ENCODE peak calls at places on chromosomes 2 and 18, in ten cellular contexts. M is psoas muscle, B is pancreas, X is K562, Q is PC-3, I is IMR-90, U is lower lobe of right lung, Z is heart right ventricle, S is kidney, H is esophagus squamous epithelium. G is an unnamed sample. For H3K4me1, the result is how much of the 10 kb centered on the place peaks cover.

GRCh38 chr2:237262838-237263771 is 150.9 kb downstream of the COL6A3 start:
- DNase-seq in B (no peak), U (no peak), H (no peak), Q (peak), Z (no peak), S (no peak), X (no peak), I (peak), M (no peak), G (no peak)

GRCh38 chr2:224884188-224884587 is 158.1 kb downstream of the DOCK10 start:
- DNase-seq in U (no peak), S (no peak), X (no peak), H (no peak), M (no peak), Q (no peak), Z (no peak), B (no peak), I (peak), G (no peak)

GRCh38 chr2:42169869-42170465 is 814 bp downstream of the EML4 start:
- DNase-seq in Z (no peak), S (no peak), H (no peak), I (peak), B (no peak), Q (no peak), M (no peak), U (no peak), X (no peak), G (no peak)

GRCh38 chr2:232523682-232524597 is 2.0 kb upstream of the CHRND start:
- DNase-seq in H (no peak), I (peak), U (no peak), B (no peak), S (no peak), Q (peak), M (peak), X (peak), Z (no peak), G (peak)

GRCh38 chr2:41958775-41959174 is 89.0 kb upstream of the PKDCC start:
- DNase-seq in I (peak), H (no peak), M (no peak), B (no peak), Q (no peak), S (no peak), X (no peak), Z (no peak), U (no peak), G (no peak)

GRCh38 chr2:238101891-238102841 is 2.0 kb downstream of the ESPNL start:
- DNase-seq in I (no peak), Q (no peak), Z (no peak), X (no peak), M (peak), B (peak), U (peak), S (peak), H (no peak), G (peak)

GRCh38 chr2:133379159-133379558 is 189.1 kb downstream of the NCKAP5 start:
- DNase-seq in Z (no peak), S (no peak), Q (no peak), X (no peak), I (peak), B (no peak), U (no peak), M (no peak), H (no peak), G (no peak)

GRCh38 chr18:55863876-55864275 is 275.9 kb upstream of the TCF4 start:
- DNase-seq in U (no peak), B (no peak), I (peak), Z (no peak), Q (no peak), S (no peak), X (no peak), M (no peak), H (no peak), G (peak)

GRCh38 chr2:33015421-33016142 is 68.8 kb downstream of the LTBP1 start:
- DNase-seq in Z (no peak), M (no peak), S (no peak), H (no peak), X (no peak), U (no peak), I (peak), B (no peak), Q (peak), G (peak)

GRCh38 chr2:157895531-157895930 is 19.4 kb upstream of the ACVR1 start:
- DNase-seq in M (no peak), X (no peak), Q (peak), Z (no peak), U (no peak), B (no peak), S (no peak), H (no peak), I (peak), G (no peak)

GRCh38 chr2:96528680-96529375 is 7.7 kb upstream of the ARID5A start:
- DNase-seq in B (no peak), M (no peak), S (no peak), I (no peak), X (no peak), Q (no peak), H (no peak), Z (peak), U (no peak), G (no peak)

GRCh38 chr2:112813043-112813966 is 23.3 kb downstream of the IL1B start:
- DNase-seq in H (no peak), Q (no peak), X (peak), Z (no peak), S (no peak), I (no peak), U (no peak), M (no peak), B (no peak), G (no peak)

GRCh38 chr2:241304039-241304670 is 11.3 kb downstream of the HDLBP start:
- DNase-seq in M (no peak), U (no peak), X (no peak), I (no peak), H (no peak), B (no peak), Q (no peak), S (no peak), Z (no peak), G (no peak)

GRCh38 chr2:20576598-20577115 is 74.2 kb downstream of the HS1BP3 start:
- DNase-seq in S (peak), B (no peak), M (no peak), Z (no peak), Q (peak), H (no peak), U (no peak), X (no peak), I (no peak), G (no peak)

GRCh38 chr2:10137053-10137843 is 14.7 kb downstream of the RRM2 start:
- DNase-seq in H (no peak), S (no peak), I (no peak), U (no peak), M (no peak), X (peak), Q (no peak), B (no peak), Z (no peak), G (no peak)

GRCh38 chr2:98608962-98609604 is 694 bp downstream of the UNC50 start:
- DNase-seq in Q (peak), I (peak), X (peak), B (peak), U (no peak), H (no peak), M (no peak), Z (peak), S (peak), G (peak)

GRCh38 chr2:44866131-44866530 is 75.4 kb upstream of the SIX3 start:
- DNase-seq in I (no peak), S (no peak), Q (no peak), Z (no peak), H (no peak), U (no peak), M (no peak), X (no peak), B (no peak), G (no peak)

GRCh38 chr2:114550895-114551793 is 108.7 kb downstream of the DPP10 start:
- DNase-seq in Q (peak), I (peak), U (no peak), M (no peak), B (no peak), Z (peak), S (no peak), X (peak), H (no peak), G (peak)

GRCh38 chr2:99468155-99468554 is 21.7 kb downstream of the REV1 start:
- DNase-seq in I (no peak), U (no peak), B (no peak), Z (no peak), X (no peak), S (no peak), H (no peak), Q (no peak), M (no peak), G (no peak)

GRCh38 chr2:39499336-39499735 is 62.3 kb upstream of the MAP4K3 start:
- DNase-seq in H (no peak), B (no peak), M (no peak), X (no peak), U (no peak), Z (no peak), I (no peak), S (no peak), Q (peak), G (no peak)

GRCh38 chr2:127225186-127225960 is 5.3 kb upstream of the CYP27C1 start:
- DNase-seq in B (no peak), Z (no peak), U (no peak), M (no peak), S (no peak), I (peak), X (no peak), Q (peak), H (no peak), G (no peak)

GRCh38 chr2:181517685-181518301 is 60.6 kb downstream of the ITGA4 start:
- DNase-seq in H (no peak), Z (no peak), B (no peak), I (no peak), S (no peak), M (no peak), X (no peak), U (no peak), Q (peak), G (no peak)

GRCh38 chr18:7147399-7147798 is 29.8 kb upstream of the LAMA1 start:
- DNase-seq in X (no peak), Z (no peak), M (no peak), Q (no peak), H (no peak), S (no peak), B (no peak), U (no peak), I (no peak), G (no peak)

GRCh38 chr2:18690342-18690741 is 101.0 kb upstream of the NT5C1B start:
- DNase-seq in U (no peak), X (no peak), Q (no peak), M (no peak), S (no peak), H (no peak), B (no peak), Z (no peak), I (no peak), G (no peak)

GRCh38 chr2:56299166-56299806 is 115.5 kb downstream of the CCDC85A start:
- DNase-seq in Z (no peak), B (no peak), X (no peak), Q (no peak), S (no peak), U (no peak), H (no peak), I (no peak), M (no peak), G (no peak)

GRCh38 chr2:240319855-240320560 is 115.5 kb upstream of the GPC1 start:
- DNase-seq in Z (no peak), S (peak), I (peak), U (no peak), H (no peak), B (no peak), Q (no peak), M (no peak), X (peak), G (no peak)

GRCh38 chr2:240904216-240905175 is 1.6 kb upstream of the CROCC2 start:
- DNase-seq in B (peak), U (peak), M (peak), Z (peak), I (no peak), X (no peak), H (no peak), Q (no peak), S (peak), G (no peak)

GRCh38 chr2:112821682-112822081 is 14.9 kb downstream of the IL1B start:
- DNase-seq in Z (no peak), X (no peak), I (no peak), U (no peak), H (no peak), Q (no peak), M (no peak), B (no peak), S (no peak), G (no peak)

GRCh38 chr2:12341919-12342318 is 374.8 kb upstream of the TRIB2 start:
- DNase-seq in Z (no peak), H (no peak), Q (no peak), U (no peak), I (no peak), S (no peak), X (no peak), B (no peak), M (no peak), G (no peak)

GRCh38 chr2:217325810-217326209 is 465.9 kb upstream of the TNP1 start:
- DNase-seq in M (no peak), H (no peak), X (no peak), U (no peak), B (no peak), S (no peak), Z (no peak), I (no peak), Q (no peak), G (no peak)

GRCh38 chr2:100416939-100417744 is at the start of gene CHST10:
- DNase-seq in S (peak), Z (peak), Q (peak), H (no peak), X (peak), I (peak), M (peak), U (peak), B (peak), G (peak)

GRCh38 chr2:189874571-189875320 is 90.5 kb downstream of the PMS1 start:
- DNase-seq in Q (no peak), Z (no peak), H (no peak), X (no peak), S (no peak), M (no peak), U (no peak), B (no peak), I (no peak), G (no peak)

GRCh38 chr2:131030478-131030971 is 62.7 kb downstream of the FAM168B start:
- DNase-seq in U (no peak), Z (no peak), B (no peak), I (no peak), X (no peak), Q (no peak), S (peak), M (no peak), H (no peak), G (peak)

GRCh38 chr2:187994464-187995331 is 297.0 kb upstream of the GULP1 start:
- DNase-seq in Z (no peak), M (no peak), H (no peak), X (no peak), Q (no peak), U (no peak), B (no peak), I (peak), S (no peak), G (no peak)

GRCh38 chr2:12725238-12726187 is 8.8 kb downstream of the TRIB2 start:
- DNase-seq in M (no peak), Z (no peak), B (no peak), X (no peak), Q (no peak), I (no peak), S (peak), H (no peak), U (no peak), G (no peak)

GRCh38 chr18:31658670-31659573 is 25.5 kb downstream of the B4GALT6 start:
- DNase-seq in Z (no peak), Q (peak), B (no peak), I (no peak), S (no peak), X (no peak), U (no peak), H (no peak), M (no peak), G (no peak)

GRCh38 chr2:236568068-236568921 is 1.3 kb upstream of the ACKR3 start:
- DNase-seq in M (peak), X (no peak), H (no peak), Q (no peak), I (no peak), B (peak), U (peak), S (peak), Z (peak), G (peak)

GRCh38 chr18:2186967-2187366 is 384.3 kb downstream of the METTL4 start:
- DNase-seq in B (no peak), X (no peak), M (no peak), I (no peak), H (no peak), U (no peak), Q (peak), Z (no peak), S (no peak), G (no peak)

GRCh38 chr2:228938629-228939028 is 332.5 kb downstream of the PID1 start:
- DNase-seq in H (no peak), Z (no peak), B (no peak), M (no peak), S (no peak), U (no peak), I (no peak), Q (peak), X (no peak), G (no peak)

GRCh38 chr2:109164739-109165221 is 35.8 kb downstream of the SH3RF3 start:
- DNase-seq in B (no peak), U (no peak), Q (peak), S (no peak), M (no peak), Z (no peak), H (no peak), X (no peak), I (peak), G (no peak)

GRCh38 chr2:69013123-69013836 is at the start of gene ANTXR1:
- DNase-seq in Q (peak), U (peak), I (peak), H (no peak), S (peak), X (peak), Z (peak), B (peak), M (peak), G (peak)

GRCh38 chr2:69013837-69014796 is 1.1 kb downstream of the ANTXR1 start:
- DNase-seq in U (no peak), S (no peak), Q (peak), H (no peak), B (no peak), Z (no peak), X (no peak), I (peak), M (no peak), G (no peak)

GRCh38 chr2:69010437-69011194 is 2.4 kb upstream of the ANTXR1 start:
- DNase-seq in X (no peak), M (no peak), I (no peak), B (no peak), Q (peak), H (no peak), U (no peak), Z (no peak), S (no peak), G (no peak)

GRCh38 chr2:69012310-69013122 is 463 bp upstream of the ANTXR1 start:
- DNase-seq in S (peak), U (peak), M (peak), Z (peak), I (peak), B (peak), H (no peak), Q (peak), X (peak), G (peak)

DNA sequence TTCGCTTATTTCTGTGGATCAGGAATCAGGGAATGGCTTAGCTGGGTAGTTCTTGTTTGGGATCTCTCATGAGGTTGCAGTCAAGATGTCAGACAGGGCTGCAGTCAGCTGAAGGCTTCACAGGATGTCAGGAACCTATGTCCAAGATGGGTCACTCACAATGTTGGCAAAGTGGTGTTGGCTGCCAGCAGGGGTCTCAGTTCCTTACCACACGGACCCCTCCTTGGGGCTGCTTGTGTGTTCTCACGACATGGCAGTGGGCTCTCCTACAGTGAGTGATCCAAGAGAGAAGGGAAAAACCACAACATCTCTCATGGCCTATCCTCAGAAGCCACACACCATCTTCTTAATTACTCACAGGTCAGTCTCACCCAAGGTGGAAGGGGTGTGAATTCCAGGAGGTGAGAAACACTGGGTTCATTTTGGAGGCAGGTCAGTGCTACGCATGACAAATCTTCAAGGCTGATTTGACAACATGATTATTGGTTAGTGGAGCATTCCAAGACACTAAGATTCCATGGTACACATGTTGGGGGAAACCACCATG is 1.3 kb upstream of the ANTXR1 start:
- DNase-seq in M (no peak), I (no peak), Z (no peak), S (no peak), X (no peak), U (no peak), B (no peak), H (no peak), Q (no peak), G (no peak)
- TF ChIP-seq CTCF in M (no peak), I (no peak), Z (no peak), S (no peak), X (no peak), U (no peak), B (no peak), H (no peak), Q (peak), G (no peak)

GRCh38 chr2:213415093-213415492 is 130.8 kb downstream of the SPAG16 start:
- DNase-seq in M (no peak), Q (no peak), Z (no peak), I (no peak), H (no peak), X (no peak), U (no peak), B (no peak), S (no peak), G (no peak)

GRCh38 chr2:213416832-213417231 is 132.6 kb downstream of the SPAG16 start:
- DNase-seq in U (no peak), Z (no peak), X (no peak), H (no peak), S (no peak), I (no peak), B (no peak), Q (no peak), M (no peak), G (no peak)

GRCh38 chr2:213420829-213421385 is 136.6 kb downstream of the SPAG16 start:
- DNase-seq in H (no peak), U (no peak), X (no peak), I (no peak), Q (no peak), B (no peak), M (no peak), S (peak), Z (no peak), G (no peak)

GRCh38 chr2:213422211-213422610 is 137.9 kb downstream of the SPAG16 start:
- DNase-seq in Q (no peak), U (no peak), S (peak), I (no peak), M (no peak), H (no peak), X (no peak), Z (no peak), B (no peak), G (no peak)

GRCh38 chr2:213419980-213420379 is 135.7 kb downstream of the SPAG16 start:
- DNase-seq in Z (no peak), M (no peak), B (no peak), H (no peak), X (no peak), Q (no peak), I (no peak), S (no peak), U (no peak), G (no peak)
- H3K4me1 ChIP-seq in Z (under half), M (under half), B (under half), H (under half), X (under half), Q (under half), I (under half), S (under half), U (under half), G (under half)

DNA sequence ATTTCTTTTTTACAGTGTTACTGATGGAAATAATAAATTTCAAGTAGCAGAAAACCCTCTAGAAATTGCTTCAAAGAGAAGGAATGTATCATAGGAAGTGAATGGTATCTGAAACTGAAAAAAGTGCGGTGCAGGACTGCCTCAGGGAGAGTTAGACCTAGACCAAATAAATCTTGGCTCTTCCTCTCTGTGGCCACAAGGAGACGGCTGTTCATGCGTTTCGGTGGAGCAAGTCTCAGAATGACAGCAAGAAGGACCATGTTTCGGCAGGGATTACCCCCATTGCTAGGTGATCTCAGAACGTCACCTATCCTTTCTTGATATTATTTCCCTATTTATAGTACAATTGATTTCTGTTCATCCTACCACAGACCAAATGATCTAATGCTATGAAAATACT is 522.3 kb downstream of the SOX11 start:
- DNase-seq in U (no peak), M (no peak), X (no peak), S (no peak), I (no peak), Q (no peak), B (no peak), H (no peak), Z (no peak), G (no peak)
- TF ChIP-seq CTCF in U (no peak), M (no peak), X (no peak), S (no peak), I (no peak), Q (peak), B (no peak), H (no peak), Z (no peak), G (no peak)

GRCh38 chr2:25632396-25632795 is 41.0 kb downstream of the DTNB start:
- DNase-seq in H (no peak), U (no peak), Z (no peak), M (no peak), B (no peak), Q (no peak), S (no peak), I (no peak), X (no peak), G (no peak)
- H3K4me1 ChIP-seq in H (under half), U (under half), Z (under half), M (under half), B (under half), Q (under half), S (under half), I (under half), X (under half), G (under half)

G was measured in heart left ventricle.